ENCODE peak calls at places on chromosome 9, in nine cellular contexts. U is LoVo, K is endothelial cell of umbilical vein, C is GM13976, L is NCI-H1694 treated with DMSO at 0.1 percent for 48 hours, D is NCI-H748 treated with DMSO at 0.1 percent for 48 hours, P is ELR, V is T-helper 9 cell, B is foreskin melanocyte. N is an unnamed sample.

GRCh38 chr9:38339496-38339895 is 53.0 kb upstream of the ALDH1B1 start:
- DNase-seq in K (no peak), B (no peak), L (peak; percentile 65), U (no peak), P (no peak), V (no peak), D (no peak), C (no peak), N (no peak)

GRCh38 chr9:105681724-105682123 is 12.6 kb upstream of the TMEM38B start:
- DNase-seq in K (no peak), D (no peak), V (no peak), L (no peak), B (no peak), C (no peak), U (no peak), P (peak; percentile 90), N (peak; percentile 63)

GRCh38 chr9:98477884-98478283 is 222.4 kb upstream of the TBC1D2 start:
- DNase-seq in C (no peak), K (no peak), L (no peak), P (no peak), U (no peak), D (no peak), B (no peak), V (no peak), N (no peak)

GRCh38 chr9:130957451-130958203 is 18.6 kb upstream of the FIBCD1 start:
- DNase-seq in C (no peak), L (no peak), D (no peak), B (no peak), U (no peak), K (no peak), V (no peak), P (no peak), N (no peak)

GRCh38 chr9:82423700-82424099 is 435.1 kb downstream of the SPATA31D1 start:
- DNase-seq in C (no peak), L (no peak), U (no peak), D (no peak), V (no peak), K (no peak), B (no peak), P (no peak), N (no peak)

GRCh38 chr9:136327313-136327971 is at the start of gene GPSM1:
- DNase-seq in D (no peak), U (no peak), P (peak; percentile 62), C (peak; percentile 67), L (no peak), V (peak; percentile 35), K (peak; percentile 58), B (no peak), N (peak; percentile 71)

GRCh38 chr9:91190062-91190461 is 171.7 kb downstream of the AUH start:
- DNase-seq in L (no peak), K (no peak), B (no peak), P (no peak), V (no peak), U (no peak), C (no peak), D (no peak), N (no peak)

GRCh38 chr9:119289740-119290139 is 79.5 kb downstream of the BRINP1 start:
- DNase-seq in P (peak; percentile 32), V (no peak), D (peak; percentile 60), B (peak; percentile 2), C (peak; percentile 55), U (peak; percentile 11), K (peak; percentile 26), L (no peak), N (peak; percentile 18)

GRCh38 chr9:14373726-14374125 is 59.8 kb upstream of the NFIB start:
- DNase-seq in U (no peak), D (no peak), P (no peak), K (peak; percentile 53), L (no peak), V (no peak), C (no peak), B (no peak), N (no peak)

GRCh38 chr9:3285365-3286161 is 240.2 kb downstream of the RFX3 start:
- DNase-seq in C (no peak), V (no peak), L (no peak), K (peak; percentile 60), D (no peak), P (peak; percentile 4), B (no peak), U (no peak), N (no peak)

GRCh38 chr9:126664893-126665695 is 51.4 kb downstream of the LMX1B start:
- DNase-seq in P (no peak), K (no peak), L (no peak), U (no peak), D (no peak), C (no peak), V (no peak), B (no peak), N (no peak)

GRCh38 chr9:93962561-93963440 is 7.6 kb upstream of the BARX1 start:
- DNase-seq in D (peak; percentile 85), C (peak; percentile 84), B (peak; percentile 65), L (peak; percentile 65), V (peak; percentile 67), P (peak; percentile 84), U (peak; percentile 83), K (peak; percentile 87), N (peak; percentile 93)

GRCh38 chr9:28688172-28688571 is 1114.9 kb upstream of the C9orf72 start:
- DNase-seq in P (no peak), B (peak; percentile 7), K (no peak), C (no peak), L (no peak), D (no peak), U (no peak), V (no peak), N (no peak)

GRCh38 chr9:5459289-5459829 is 9.0 kb downstream of the CD274 start:
- DNase-seq in P (no peak), C (no peak), U (no peak), K (no peak), L (no peak), B (no peak), D (no peak), V (no peak), N (no peak)

GRCh38 chr9:93290495-93291434 is 106.8 kb downstream of the WNK2 start:
- DNase-seq in B (no peak), C (peak; percentile 32), U (no peak), P (no peak), V (no peak), D (no peak), L (no peak), K (no peak), N (no peak)

GRCh38 chr9:27602954-27603353 is 29.7 kb upstream of the C9orf72 start:
- DNase-seq in B (no peak), L (no peak), D (no peak), K (no peak), U (no peak), C (no peak), V (no peak), P (no peak), N (no peak)

GRCh38 chr9:134329886-134330285 is 3.6 kb downstream of the RXRA start:
- DNase-seq in B (no peak), V (no peak), K (no peak), C (no peak), U (no peak), L (no peak), P (no peak), D (no peak), N (peak; percentile 52)

GRCh38 chr9:110040788-110041187 is 167.2 kb downstream of the C9orf152 start:
- DNase-seq in B (no peak), D (no peak), V (no peak), L (no peak), P (peak; percentile 71), C (no peak), U (no peak), K (no peak), N (no peak)

GRCh38 chr9:110142253-110142652 is 65.7 kb downstream of the C9orf152 start:
- DNase-seq in V (no peak), U (no peak), D (peak; percentile 18), B (no peak), C (no peak), L (no peak), K (no peak), P (no peak), N (no peak)

GRCh38 chr9:92790542-92791527 is 26.2 kb upstream of the BICD2 start:
- DNase-seq in D (peak; percentile 44), U (peak; percentile 68), B (peak; percentile 61), L (peak; percentile 43), K (peak; percentile 84), C (peak; percentile 78), V (peak; percentile 68), P (peak; percentile 78), N (peak; percentile 92)

GRCh38 chr9:69097053-69097452 is 61.5 kb downstream of the FXN start:
- DNase-seq in L (no peak), P (peak; percentile 96), B (peak; percentile 59), K (peak; percentile 93), D (no peak), V (no peak), U (peak; percentile 58), C (no peak), N (peak; percentile 81)

GRCh38 chr9:8907863-8908262 is 1108.3 kb upstream of the DMAC1 start:
- DNase-seq in V (no peak), B (peak; percentile 2), C (no peak), U (no peak), K (peak; percentile 40), D (no peak), P (no peak), L (no peak), N (no peak)

GRCh38 chr9:87342743-87343142 is 154.9 kb upstream of the DAPK1 start:
- DNase-seq in L (no peak), P (no peak), V (no peak), D (no peak), U (no peak), C (no peak), K (no peak), B (no peak), N (no peak)

GRCh38 chr9:99822096-99822595 is 461 bp downstream of the NR4A3 start:
- DNase-seq in K (no peak), B (peak; percentile 39), D (peak; percentile 56), P (peak; percentile 50), L (peak; percentile 26), C (no peak), U (peak; percentile 5), V (no peak), N (peak; percentile 50)

GRCh38 chr9:35760651-35761050 is 6.6 kb upstream of the MSMP start:
- DNase-seq in P (no peak), K (peak; percentile 94), B (no peak), C (no peak), V (no peak), U (no peak), L (no peak), D (no peak), N (no peak)

GRCh38 chr9:5352637-5353248 is 13.1 kb upstream of the RLN1 start:
- DNase-seq in K (no peak), C (no peak), L (no peak), B (no peak), D (no peak), U (no peak), V (no peak), P (no peak), N (no peak)

GRCh38 chr9:75002422-75003023 is 25.6 kb downstream of the CARNMT1 start:
- DNase-seq in U (no peak), K (no peak), P (no peak), L (no peak), V (no peak), B (no peak), C (no peak), D (no peak), N (no peak)